ENCODE peak calls at places on chromosomes 7 and 10, in ten cellular contexts. N, T, M, K, S, Q, O, I, A and B are unnamed samples.

GRCh38 chr7:911791-912480 is 35.6 kb downstream of the GET4 start:
- DNase-seq in N (no peak), T (peak), M (no peak), K (no peak), S (no peak), Q (no peak), O (no peak), I (no peak), A (no peak), B (no peak)

GRCh38 chr7:101985646-101986199 is 168.3 kb downstream of the CUX1 start:
- DNase-seq in N (no peak), T (no peak), M (no peak), K (no peak), S (no peak), Q (no peak), O (no peak), I (no peak), A (no peak), B (no peak)

GRCh38 chr7:44232900-44233715 is 32.3 kb downstream of the YKT6 start:
- DNase-seq in N (no peak), T (no peak), M (no peak), K (no peak), S (no peak), Q (no peak), O (no peak), I (no peak), A (no peak), B (no peak)

GRCh38 chr10:109957092-109957797 is 33.9 kb upstream of the XPNPEP1 start:
- DNase-seq in N (no peak), T (no peak), M (no peak), K (no peak), S (no peak), Q (peak), O (no peak), I (no peak), A (no peak), B (peak)

GRCh38 chr7:74143383-74143782 is 30.8 kb upstream of the EIF4H start:
- DNase-seq in N (no peak), T (no peak), M (no peak), K (no peak), S (no peak), Q (no peak), O (no peak), I (no peak), A (no peak), B (no peak)

GRCh38 chr7:1671876-1672451 is 1.9 kb downstream of the ELFN1 start:
- DNase-seq in N (no peak), T (no peak), M (peak), K (no peak), S (peak), Q (no peak), O (peak), I (no peak), A (no peak), B (no peak)

GRCh38 chr10:54559498-54559897 is 241.5 kb downstream of the PCDH15 start:
- DNase-seq in N (peak), T (no peak), M (no peak), K (no peak), S (no peak), Q (no peak), O (no peak), I (no peak), A (no peak), B (no peak)

GRCh38 chr7:33053716-33054115 is 8.9 kb downstream of the NT5C3A start:
- DNase-seq in N (no peak), T (no peak), M (no peak), K (no peak), S (no peak), Q (no peak), O (no peak), I (no peak), A (no peak), B (no peak)